ENCODE peak calls at places on chromosomes 13 and 19, in seven cellular contexts. Z is CD8-positive, alpha-beta T cell; X is adrenal gland; G is stimulated activated CD4-positive, alpha-beta T cell treated with anti-CD3 and anti-CD28 coated beads, TNF-alpha, amount 100 ng/mL, for 4 hours; I is ovary; C is effector memory CD4-positive, alpha-beta T cell; Y is cardiac fibroblast. F is an unnamed sample.

GRCh38 chr19:51560339-51560738 is 10.7 kb upstream of the ZNF175 start:
- DNase-seq in Z (no peak), I (no peak), G (no peak), Y (no peak), C (no peak), X (no peak), F (no peak)

GRCh38 chr13:39777527-39778061 is 122.1 kb downstream of the COG6 start:
- DNase-seq in X (no peak), I (no peak), Z (no peak), Y (peak), G (no peak), C (no peak), F (no peak)

GRCh38 chr13:52845766-52846566 is 2.5 kb downstream of the PCDH8 start:
- DNase-seq in C (no peak), Z (no peak), G (no peak), X (no peak), I (no peak), Y (no peak), F (no peak)

GRCh38 chr19:4388171-4389063 is 11.9 kb downstream of the SH3GL1 start:
- DNase-seq in Z (no peak), G (no peak), I (no peak), Y (no peak), C (no peak), X (peak), F (no peak)

GRCh38 chr13:44142911-44143665 is 230.5 kb upstream of the SERP2 start:
- DNase-seq in Y (peak), X (no peak), Z (no peak), C (no peak), I (no peak), G (no peak), F (no peak)

GRCh38 chr19:39154084-39154625 is 28.6 kb downstream of the PAK4 start:
- DNase-seq in G (no peak), C (no peak), Y (no peak), Z (no peak), I (no peak), X (no peak), F (no peak)

GRCh38 chr19:35734273-35734672 is 8.0 kb downstream of the IGFLR1 start:
- DNase-seq in Z (no peak), Y (no peak), G (no peak), C (no peak), I (peak), X (no peak), F (no peak)

GRCh38 chr13:45615501-45616101 is at the start of gene ERICH6B:
- DNase-seq in Y (peak), Z (no peak), X (peak), I (no peak), G (no peak), C (no peak), F (no peak)

GRCh38 chr13:72696590-72696989 is 30.8 kb downstream of the MZT1 start:
- DNase-seq in Z (no peak), G (no peak), Y (peak), C (no peak), I (no peak), X (no peak), F (no peak)

GRCh38 chr13:52104624-52105023 is 24.2 kb downstream of the NEK5 start:
- DNase-seq in X (no peak), Y (peak), I (no peak), G (no peak), C (no peak), Z (no peak), F (no peak)

GRCh38 chr19:34475026-34475974 is 6.3 kb upstream of the WTIP start:
- DNase-seq in X (no peak), G (no peak), I (no peak), Y (peak), Z (no peak), C (no peak), F (no peak)

GRCh38 chr19:1986357-1987162 is 29.0 kb downstream of the BTBD2 start:
- DNase-seq in C (no peak), Z (no peak), I (no peak), X (no peak), G (no peak), Y (no peak), F (no peak)

GRCh38 chr19:9597027-9597426 is 12.7 kb upstream of the ZNF121 start:
- DNase-seq in C (no peak), I (no peak), Z (no peak), G (no peak), X (no peak), Y (peak), F (no peak)

GRCh38 chr19:16200038-16200775 is 2.5 kb downstream of the AP1M1 start:
- DNase-seq in X (peak), Z (no peak), C (no peak), G (no peak), I (no peak), Y (peak), F (no peak)

GRCh38 chr13:19981685-19982238 is 23.2 kb downstream of the ZMYM2 start:
- DNase-seq in Z (no peak), C (no peak), G (no peak), Y (no peak), I (no peak), X (no peak), F (no peak)

GRCh38 chr13:95267662-95268369 is 33.4 kb downstream of the ABCC4 start:
- DNase-seq in I (no peak), C (no peak), X (no peak), Z (no peak), G (no peak), Y (peak), F (no peak)

GRCh38 chr13:106145070-106145469 is 390.4 kb downstream of the EFNB2 start:
- DNase-seq in C (no peak), G (no peak), Y (no peak), I (no peak), X (no peak), Z (no peak), F (no peak)

GRCh38 chr13:110942248-110942981 is 27.5 kb upstream of the ANKRD10 start:
- DNase-seq in G (no peak), Y (peak), Z (no peak), X (no peak), I (no peak), C (no peak), F (no peak)

GRCh38 chr13:90868321-90868920 is 479.1 kb upstream of the MIR17HG start:
- DNase-seq in X (peak), Y (peak), I (no peak), Z (no peak), C (no peak), G (no peak), F (no peak)

GRCh38 chr13:113948034-113948742 is 25.7 kb downstream of the C13orf46 start:
- DNase-seq in X (no peak), I (peak), G (no peak), C (no peak), Z (no peak), Y (peak), F (no peak)

GRCh38 chr19:45368737-45369340 is 1.5 kb downstream of the ERCC2 start:
- DNase-seq in C (no peak), X (no peak), I (no peak), Z (no peak), G (no peak), Y (no peak), F (no peak)

GRCh38 chr19:7533281-7533819 is 2.2 kb upstream of the PNPLA6 start:
- DNase-seq in Z (no peak), Y (peak), G (no peak), C (no peak), X (peak), I (peak), F (no peak)

GRCh38 chr13:27534108-27534975 is 84.0 kb upstream of the MTIF3 start:
- DNase-seq in G (no peak), Y (no peak), X (no peak), Z (no peak), C (no peak), I (no peak), F (no peak)

GRCh38 chr13:51342706-51343105 is 3.2 kb downstream of the SERPINE3 start:
- DNase-seq in C (no peak), Y (peak), I (no peak), G (no peak), X (no peak), Z (no peak), F (no peak)

GRCh38 chr19:21233691-21234090 is 91.9 kb downstream of the ZNF431 start:
- DNase-seq in X (no peak), Z (no peak), I (no peak), C (no peak), G (no peak), Y (no peak), F (no peak)

GRCh38 chr19:3606690-3607289 is at the start of gene TBXA2R:
- DNase-seq in C (no peak), Y (peak), I (peak), Z (peak), X (peak), G (peak), F (peak)

GRCh38 chr13:22055259-22055658 is 384.4 kb downstream of the FGF9 start:
- DNase-seq in C (no peak), Z (no peak), X (no peak), G (no peak), I (no peak), Y (no peak), F (no peak)

GRCh38 chr13:105050696-105051095 is 1484.8 kb downstream of the EFNB2 start:
- DNase-seq in Y (peak), G (no peak), X (no peak), C (no peak), I (no peak), Z (no peak), F (no peak)

GRCh38 chr13:93180376-93180966 is 46.1 kb upstream of the GPC6 start:
- DNase-seq in I (no peak), X (no peak), Z (no peak), G (no peak), C (no peak), Y (peak), F (no peak)

GRCh38 chr19:19571387-19571786 is 33.3 kb downstream of the CILP2 start:
- DNase-seq in C (no peak), Y (no peak), Z (no peak), G (no peak), I (no peak), X (no peak), F (no peak)

GRCh38 chr13:87122551-87122950 is 548.6 kb upstream of the SLITRK5 start:
- DNase-seq in I (no peak), C (no peak), Y (peak), Z (no peak), G (no peak), X (no peak), F (no peak)

GRCh38 chr13:108963846-108964600 is 334.6 kb downstream of the MYO16 start:
- DNase-seq in I (no peak), X (no peak), C (no peak), Z (no peak), G (no peak), Y (peak), F (no peak)

GRCh38 chr19:10260141-10260584 is 8.1 kb downstream of the MRPL4 start:
- DNase-seq in Y (no peak), X (no peak), I (no peak), G (no peak), C (no peak), Z (no peak), F (no peak)

GRCh38 chr19:35088514-35088913 is 27.1 kb upstream of the FXYD3 start:
- DNase-seq in G (no peak), Z (no peak), X (no peak), C (no peak), I (no peak), Y (peak), F (no peak)